ENCODE peak calls at places on chromosome 1, in seven cellular contexts. B is fibroblast of pulmonary artery; N is fibroblast of mammary gland; T is endothelial cell; Q is spleen; F is AG09319; H is activated CD8-positive, alpha-beta T cell treated with anti-CD3 and anti-CD28 coated beads for 36 hours. X is an unnamed sample.

GRCh38 chr1:14662116-14662515 is 63.6 kb downstream of the KAZN start:
- DNase-seq in H (no peak), N (no peak), F (no peak), B (no peak), T (no peak), Q (no peak), X (no peak)

GRCh38 chr1:81312272-81312754 is 488.4 kb upstream of the ADGRL2 start:
- DNase-seq in T (peak; percentile 8), Q (no peak), N (no peak), H (no peak), B (no peak), F (no peak), X (no peak)

GRCh38 chr1:45009956-45010854 is 919 bp downstream of the HECTD3 start:
- DNase-seq in F (no peak), B (no peak), Q (peak; percentile 82), T (no peak), H (peak; percentile 46), N (no peak), X (no peak)

GRCh38 chr1:92037400-92037799 is 7.6 kb downstream of the EPHX4 start:
- DNase-seq in T (no peak), N (no peak), Q (no peak), B (peak; percentile 16), H (no peak), F (no peak), X (no peak)

GRCh38 chr1:232039303-232039702 is 412.7 kb downstream of the DISC1 start:
- DNase-seq in Q (no peak), H (no peak), F (no peak), B (no peak), N (peak; percentile 19), T (no peak), X (no peak)

GRCh38 chr1:95370671-95370992 is 136.6 kb downstream of the RWDD3 start:
- DNase-seq in N (no peak), F (no peak), H (no peak), B (no peak), T (no peak), Q (no peak), X (no peak)

GRCh38 chr1:84724128-84724860 is 34.0 kb upstream of the SSX2IP start:
- DNase-seq in B (no peak), T (peak; percentile 40), H (peak; percentile 68), N (no peak), F (no peak), Q (peak; percentile 77), X (no peak)

GRCh38 chr1:53708687-53709086 is 30.3 kb downstream of the GLIS1 start:
- DNase-seq in H (no peak), B (no peak), F (no peak), N (no peak), Q (no peak), T (no peak), X (no peak)

GRCh38 chr1:41673806-41674205 is 189.3 kb upstream of the EDN2 start:
- DNase-seq in B (no peak), T (no peak), F (no peak), N (peak; percentile 42), Q (peak; percentile 82), H (peak; percentile 66), X (peak; percentile 55)

GRCh38 chr1:165376041-165376810 is 19.7 kb upstream of the LMX1A start:
- DNase-seq in N (peak; percentile 96), T (peak; percentile 79), F (peak; percentile 75), Q (peak; percentile 88), B (peak; percentile 95), H (peak; percentile 45), X (peak; percentile 49)

GRCh38 chr1:58072450-58072849 is 474.1 kb downstream of the OMA1 start:
- DNase-seq in N (no peak), B (no peak), T (no peak), Q (no peak), H (no peak), F (no peak), X (no peak)

GRCh38 chr1:16117369-16117768 is 38.5 kb downstream of the EPHA2 start:
- DNase-seq in F (no peak), B (no peak), N (peak; percentile 11), Q (no peak), H (no peak), T (no peak), X (no peak)

DNA sequence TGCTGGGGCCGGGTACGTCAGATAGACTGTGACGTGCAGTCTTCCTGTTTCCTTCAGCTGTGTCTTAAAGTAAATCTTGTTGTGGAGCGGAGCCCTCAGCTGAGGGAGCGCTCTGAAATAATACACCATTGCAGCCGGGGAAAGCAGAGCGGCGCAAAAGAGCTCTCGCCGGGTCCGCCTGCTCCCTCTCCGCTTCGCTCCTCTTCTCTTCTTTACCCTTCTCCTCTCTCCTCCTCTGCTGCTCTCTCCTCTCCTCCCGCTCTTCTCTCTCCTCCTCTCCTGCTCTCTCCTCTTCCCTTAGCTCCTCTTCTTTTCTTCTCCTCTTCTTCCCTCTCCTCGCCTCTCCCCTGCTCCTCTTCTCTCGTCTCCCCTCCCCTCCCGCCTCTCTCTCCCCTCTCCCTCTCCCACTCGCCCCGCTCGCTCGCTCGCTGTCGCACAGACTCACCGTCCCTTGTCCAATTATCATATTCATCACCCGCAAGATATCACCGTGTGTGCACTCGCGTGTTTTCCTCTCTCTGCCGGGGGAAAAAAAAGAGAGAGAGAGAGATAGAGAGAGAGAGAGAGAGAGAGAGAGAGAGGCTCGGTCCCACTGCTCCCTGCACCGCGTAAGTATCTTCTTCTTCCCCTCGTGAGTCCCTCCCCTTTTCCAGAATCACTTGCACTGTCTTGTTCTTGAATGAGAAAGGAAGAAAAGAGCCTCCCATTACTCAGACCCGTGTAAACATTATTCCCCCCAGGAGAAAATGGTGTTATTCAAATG is at the start of gene PROX1:
- DNase-seq in B (peak; percentile 92), H (peak; percentile 68), T (peak; percentile 79), Q (peak; percentile 85), F (peak; percentile 44), N (peak; percentile 85), X (peak; percentile 83)
- TF ChIP-seq CTCF in B (peak; percentile 6), H (no peak), T (no peak), Q (no peak), F (no peak), N (no peak), X (no peak)

GRCh38 chr1:1148569-1148968 is 25.1 kb upstream of the TTLL10 start:
- DNase-seq in T (no peak), Q (no peak), F (no peak), B (no peak), H (no peak), N (no peak), X (no peak)
- TF ChIP-seq CTCF in T (no peak), Q (no peak), F (no peak), B (no peak), H (no peak), N (no peak), X (no peak)

DNA sequence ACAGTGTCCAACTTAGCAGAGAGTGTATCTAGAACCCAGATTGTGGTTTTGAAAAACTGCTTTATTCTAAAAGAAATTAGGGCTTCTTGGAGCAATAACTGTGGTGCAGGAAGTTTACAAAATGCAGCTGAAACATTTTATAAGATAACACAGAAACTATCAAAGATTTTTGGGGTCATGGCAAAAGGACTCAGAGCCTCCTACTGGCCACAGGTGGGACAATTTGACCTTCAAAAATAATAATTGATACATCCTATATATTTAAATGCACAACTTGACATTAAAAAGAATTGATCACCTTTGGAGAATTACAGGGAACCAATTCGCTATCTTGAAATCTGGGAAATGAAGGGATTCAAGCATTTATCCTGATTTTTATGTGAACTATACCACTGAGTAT is 235.2 kb downstream of the RPS6KC1 start:
- DNase-seq in F (no peak), N (peak; percentile 3), T (no peak), H (no peak), Q (no peak), B (no peak), X (no peak)
- TF ChIP-seq CTCF in F (peak; percentile 14), N (peak; percentile 41), T (peak; percentile 41), H (no peak), Q (no peak), B (peak; percentile 35), X (no peak)

GRCh38 chr1:17119744-17120482 is 662 bp upstream of the PADI2 start:
- DNase-seq in Q (peak; percentile 86), N (no peak), T (no peak), H (no peak), B (no peak), F (no peak), X (peak; percentile 77)
- TF ChIP-seq CTCF in Q (no peak), N (no peak), T (no peak), H (no peak), B (no peak), F (no peak), X (peak; percentile 19)

GRCh38 chr1:103788377-103788776 is 38.7 kb downstream of the AMY1C start:
- DNase-seq in N (peak; percentile 1), H (no peak), B (no peak), F (no peak), Q (no peak), T (no peak), X (no peak)
- TF ChIP-seq CTCF in N (no peak), H (no peak), B (no peak), F (no peak), Q (no peak), T (peak; percentile 38), X (peak; percentile 49)

GRCh38 chr1:203777596-203777995 is 12.6 kb downstream of the LAX1 start:
- DNase-seq in H (no peak), N (no peak), F (no peak), Q (no peak), B (peak; percentile 28), T (no peak), X (no peak)

GRCh38 chr1:203778789-203779188 is 13.8 kb downstream of the LAX1 start:
- DNase-seq in T (no peak), H (no peak), B (no peak), F (no peak), N (no peak), Q (no peak), X (no peak)

GRCh38 chr1:203776636-203777035 is 11.7 kb downstream of the LAX1 start:
- DNase-seq in H (no peak), Q (no peak), T (peak; percentile 11), F (no peak), N (no peak), B (no peak), X (no peak)

DNA sequence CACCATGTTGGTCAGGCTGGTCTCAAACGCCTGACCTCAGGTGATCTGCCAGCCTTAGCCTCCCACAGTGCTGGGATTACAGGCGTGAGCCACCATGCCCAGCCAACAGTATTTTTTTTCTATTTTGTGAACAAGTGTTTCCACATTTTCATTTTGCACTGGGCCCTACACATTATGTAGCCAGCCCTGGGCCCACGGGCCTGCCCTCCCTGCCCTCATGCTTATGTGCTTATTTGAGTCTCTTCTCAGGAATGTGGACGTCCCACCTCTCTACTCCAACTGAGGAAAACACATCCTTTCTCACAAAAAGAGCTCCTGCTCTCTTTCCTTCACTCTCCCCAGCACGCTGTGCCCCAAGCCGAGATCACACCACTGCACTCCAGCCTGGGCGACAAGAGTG is 13.5 kb upstream of the ZBED6 start:
- DNase-seq in Q (no peak), T (no peak), H (no peak), N (no peak), B (no peak), F (no peak), X (no peak)
- TF ChIP-seq CTCF in Q (no peak), T (no peak), H (no peak), N (no peak), B (no peak), F (no peak), X (no peak)

GRCh38 chr1:2875677-2876531 is 74.4 kb upstream of the TTC34 start:
- DNase-seq in N (no peak), T (peak; percentile 38), B (no peak), Q (no peak), H (no peak), F (no peak), X (no peak)
- TF ChIP-seq CTCF in N (no peak), T (no peak), B (no peak), Q (no peak), H (no peak), F (no peak), X (no peak)

X was measured in GM13977.